ENCODE peak calls at places on chromosomes 13 and 19, in eight cellular contexts. W is H1, P is A549, B is sigmoid colon, Q is tibial nerve, E is stomach, J is HCT116, G is ovary. I is an unnamed sample.

GRCh38 chr19:42090687-42091086 is 14.7 kb downstream of the ZNF574 start:
- DNase-seq in G (no peak), W (no peak), B (no peak), Q (no peak), J (no peak), E (no peak), P (no peak), I (no peak)

GRCh38 chr13:42064259-42064658 is 15.8 kb downstream of the DGKH start:
- DNase-seq in G (no peak), J (no peak), Q (no peak), E (no peak), P (no peak), B (no peak), W (no peak), I (no peak)

GRCh38 chr13:99419591-99420243 is 81.6 kb upstream of the TM9SF2 start:
- DNase-seq in Q (no peak), G (no peak), P (no peak), B (no peak), W (no peak), E (peak; percentile 20), J (no peak), I (no peak)

GRCh38 chr13:37473035-37473434 is 125.5 kb downstream of the POSTN start:
- DNase-seq in W (no peak), P (no peak), Q (no peak), J (no peak), B (no peak), E (no peak), G (no peak), I (no peak)

GRCh38 chr19:38537071-38537847 is 80.5 kb downstream of the MAP4K1 start:
- DNase-seq in B (no peak), W (no peak), G (no peak), J (no peak), Q (no peak), P (no peak), E (no peak), I (no peak)

GRCh38 chr19:37306383-37306963 is 64.4 kb upstream of the ZNF527 start:
- DNase-seq in B (no peak), J (no peak), G (no peak), Q (no peak), P (no peak), W (no peak), E (no peak), I (no peak)

GRCh38 chr13:41156611-41157010 is 24.0 kb upstream of the KBTBD6 start:
- DNase-seq in B (no peak), P (no peak), Q (no peak), W (no peak), J (no peak), E (no peak), G (no peak), I (no peak)

GRCh38 chr13:73273276-73273675 is 214.5 kb downstream of the KLF5 start:
- DNase-seq in G (no peak), Q (no peak), B (no peak), W (no peak), P (no peak), E (no peak), J (no peak), I (no peak)

GRCh38 chr13:24168392-24168750 is 7.9 kb downstream of the SPATA13 start:
- DNase-seq in J (no peak), B (no peak), P (no peak), G (no peak), Q (no peak), W (no peak), E (no peak), I (no peak)

DNA sequence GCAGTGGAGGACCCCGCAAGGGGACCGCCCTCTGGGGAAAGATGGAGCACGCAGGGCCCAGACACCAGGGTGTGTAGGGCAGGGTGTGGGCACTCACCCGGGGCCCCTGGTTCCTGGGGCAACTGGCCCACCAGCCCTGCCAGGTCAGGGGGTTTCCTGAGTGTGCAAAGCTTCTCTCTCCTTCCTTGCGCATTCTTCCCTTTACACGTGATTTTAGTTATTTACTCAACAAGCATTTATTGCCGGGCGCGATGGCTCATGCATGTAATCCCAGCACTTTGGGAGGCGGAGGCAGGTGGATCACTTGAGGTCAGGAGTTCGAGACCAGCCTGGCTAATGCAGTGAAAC is 20.5 kb downstream of the PRR36 start:
- DNase-seq in E (no peak), W (no peak), Q (no peak), J (no peak), B (no peak), G (no peak), P (no peak), I (no peak)
- TF ChIP-seq POLR2A in E (no peak), W (no peak), Q (no peak), J (no peak), B (no peak), G (no peak), P (no peak), I (no peak)

GRCh38 chr13:27959976-27960361 is 9.1 kb downstream of the CDX2 start:
- DNase-seq in E (no peak), G (no peak), W (no peak), B (no peak), Q (no peak), P (no peak), J (no peak), I (no peak)

GRCh38 chr13:27962128-27962841 is 6.8 kb downstream of the CDX2 start:
- DNase-seq in P (no peak), G (no peak), Q (no peak), J (no peak), E (no peak), B (no peak), W (no peak), I (no peak)

GRCh38 chr13:27961227-27962085 is 7.7 kb downstream of the CDX2 start:
- DNase-seq in P (no peak), Q (no peak), W (no peak), G (no peak), E (no peak), B (no peak), J (no peak), I (no peak)

GRCh38 chr13:27958928-27959539 is 10.1 kb downstream of the CDX2 start:
- DNase-seq in P (no peak), J (no peak), B (no peak), W (no peak), G (no peak), E (no peak), Q (no peak), I (no peak)

DNA sequence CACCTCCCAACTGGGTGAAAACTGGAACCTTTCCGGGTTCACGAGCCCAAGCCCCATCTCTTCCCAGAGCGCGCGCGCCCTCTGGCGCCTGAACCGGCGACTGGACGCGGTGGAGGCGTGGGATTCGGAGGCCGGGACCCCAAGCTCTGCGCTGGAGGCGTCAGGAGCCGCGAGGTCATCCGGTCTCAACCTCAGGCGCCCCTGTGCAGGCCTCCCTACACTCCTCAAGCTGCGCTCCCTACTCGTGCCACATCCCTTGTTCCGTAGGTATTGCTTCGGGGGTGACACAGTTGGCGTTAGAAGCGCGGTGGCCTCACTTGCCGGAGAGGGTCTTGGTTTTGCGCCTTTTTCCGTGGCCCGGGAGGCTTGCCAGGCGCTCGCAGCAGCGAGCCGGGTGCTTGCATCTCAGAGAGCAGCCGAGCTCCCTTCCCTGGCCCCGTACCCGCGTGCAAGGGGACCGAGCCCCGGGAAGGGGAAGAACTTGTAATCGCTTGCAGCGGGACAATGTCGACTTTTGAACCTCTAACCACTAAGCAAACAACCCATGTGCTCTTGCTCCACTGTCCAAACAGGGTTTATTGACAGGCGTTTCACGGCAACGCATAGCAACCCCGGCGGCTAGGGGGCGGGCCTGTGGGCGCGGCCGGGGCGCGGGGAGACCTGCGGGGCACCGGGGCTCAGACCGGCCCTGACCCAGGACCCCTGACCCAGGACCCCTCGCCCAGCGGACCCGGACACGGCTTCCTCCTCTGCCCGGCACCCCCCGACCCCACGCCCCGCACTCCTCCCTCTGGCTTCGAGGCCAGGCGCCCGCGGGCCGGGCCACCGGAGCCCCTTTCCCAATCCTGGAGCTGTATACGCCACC is 8.5 kb downstream of the CDX2 start:
- DNase-seq in E (peak; percentile 81), W (no peak), J (no peak), P (peak; percentile 87), Q (no peak), B (no peak), G (no peak), I (peak; percentile 89)
- H3K4me3 ChIP-seq in E (peak overlapping the region; percentile 35), W (peak overlapping the region; percentile 26), J (no peak overlapping the region), P (peak overlapping the region; percentile 58), Q (peak overlapping the region; percentile 27), B (no peak overlapping the region), G (peak overlapping the region; percentile 16), I (peak overlapping the region; percentile 39)

GRCh38 chr19:14577264-14577663 is 5.4 kb upstream of the NDUFB7 start:
- DNase-seq in E (no peak), G (no peak), Q (no peak), P (no peak), J (no peak), W (no peak), B (no peak), I (no peak)

GRCh38 chr19:14576363-14576762 is 4.5 kb upstream of the NDUFB7 start:
- DNase-seq in J (no peak), G (no peak), Q (no peak), B (no peak), P (no peak), W (no peak), E (no peak), I (no peak)

GRCh38 chr19:14577885-14578427 is 4.9 kb upstream of the CLEC17A start:
- DNase-seq in E (no peak), W (no peak), P (no peak), G (no peak), B (no peak), Q (no peak), J (no peak), I (no peak)

GRCh38 chr19:14571695-14572490 is at the start of gene NDUFB7:
- DNase-seq in G (peak; percentile 83), B (peak; percentile 96), E (peak; percentile 92), W (peak; percentile 87), J (peak; percentile 96), P (peak; percentile 96), Q (peak; percentile 86), I (peak; percentile 89)

GRCh38 chr19:14575428-14575980 is 3.6 kb upstream of the NDUFB7 start:
- DNase-seq in E (no peak), Q (no peak), P (no peak), G (no peak), J (no peak), W (no peak), B (no peak), I (no peak)
- H3K4me1 ChIP-seq in E (peaks cover 15% of the 10 kb centered on the region), Q (peaks cover 15% of the 10 kb centered on the region), P (peaks cover 6% of the 10 kb centered on the region), G (peaks cover 8% of the 10 kb centered on the region), J (peaks cover 6% of the 10 kb centered on the region), W (no peaks in the 10 kb centered on the region), B (peaks cover 23% of the 10 kb centered on the region), I (peaks cover 13% of the 10 kb centered on the region)

DNA sequence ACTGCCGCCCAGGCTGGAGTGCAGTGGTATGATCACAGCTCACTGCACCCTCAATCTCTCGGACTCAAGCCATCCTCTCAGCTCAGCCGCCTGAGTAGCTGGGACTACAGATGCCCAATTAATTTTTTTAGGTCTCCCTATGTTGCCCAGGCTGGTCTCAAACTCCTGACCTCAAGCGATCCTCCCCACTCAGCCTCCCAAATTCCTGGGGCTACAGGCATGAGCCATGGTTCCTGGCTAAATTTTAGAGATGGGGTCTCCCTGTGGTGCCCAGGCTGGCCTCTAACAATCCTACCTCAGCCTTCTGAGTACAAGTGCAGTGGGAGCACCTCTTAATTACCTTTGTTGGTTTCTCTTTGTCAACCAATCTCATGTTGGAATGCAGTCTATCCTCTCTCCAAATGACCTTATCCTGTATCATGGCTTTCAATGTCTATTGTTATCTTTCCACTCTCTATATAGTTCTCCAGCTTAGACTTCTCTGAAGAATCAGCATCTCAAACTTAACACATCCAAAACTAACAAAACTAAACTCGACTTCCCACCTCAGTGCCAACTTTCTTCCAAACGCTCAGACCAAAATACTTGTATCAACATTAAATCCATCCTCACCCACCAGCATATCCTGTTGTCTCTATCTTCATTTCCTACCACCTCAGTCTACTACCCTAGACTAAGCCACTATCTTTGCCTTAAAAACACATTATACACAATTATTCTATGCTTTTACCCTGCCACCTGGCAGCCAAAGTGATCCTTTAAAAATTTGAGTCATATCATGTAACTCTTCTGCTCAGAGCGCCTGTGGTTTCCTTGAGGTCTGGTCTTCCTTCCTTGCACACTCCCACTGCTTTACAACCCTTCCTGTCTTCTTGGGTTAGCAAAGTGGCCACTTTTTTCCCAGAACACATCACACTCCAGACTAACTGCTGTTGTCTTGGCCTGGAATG is 6.7 kb downstream of the TPT1 start:
- DNase-seq in B (no peak), P (no peak), W (no peak), E (no peak), J (no peak), Q (no peak), G (no peak), I (no peak)
- TF ChIP-seq POLR2A in B (no peak), P (no peak), W (peak; percentile 51), E (no peak), J (peak; percentile 33), Q (no peak), G (no peak), I (no peak)